ENCODE peak calls at places on chromosomes 1 and 21, in four cellular contexts. P, I, T and O are unnamed samples.

GRCh38 chr1:36696261-36696940 is 213.7 kb upstream of the CSF3R start:
- DNase-seq in P (no peak), T (no peak), I (no peak), O (no peak)

GRCh38 chr1:85569122-85569521 is 11.4 kb upstream of the CCN1 start:
- DNase-seq in P (no peak), T (no peak), I (no peak), O (no peak)

GRCh38 chr1:34711469-34711868 is 43.4 kb upstream of the GJB5 start:
- DNase-seq in I (no peak), T (no peak), P (no peak), O (no peak)

GRCh38 chr21:31329431-31330143 is 14.5 kb downstream of the TIAM1 start:
- DNase-seq in T (no peak), P (no peak), I (no peak), O (no peak)

GRCh38 chr21:41640756-41641509 is 125.9 kb downstream of the RIPK4 start:
- DNase-seq in T (no peak), P (no peak), I (no peak), O (no peak)

GRCh38 chr1:165467706-165468105 is 22.8 kb upstream of the RXRG start:
- DNase-seq in T (no peak), P (no peak), I (no peak), O (no peak)

GRCh38 chr1:83573776-83574175 is 425.2 kb downstream of the TTLL7 start:
- DNase-seq in I (no peak), P (no peak), T (no peak), O (no peak)

GRCh38 chr1:60978421-60979357 is 103.7 kb upstream of the NFIA start:
- DNase-seq in I (peak; percentile 20), P (no peak), T (peak; percentile 15), O (peak; percentile 26)

GRCh38 chr1:31401241-31401640 is 11.8 kb upstream of the SERINC2 start:
- DNase-seq in T (no peak), P (no peak), I (no peak), O (no peak)

GRCh38 chr1:204716687-204717086 is 31.1 kb upstream of the LRRN2 start:
- DNase-seq in I (no peak), T (no peak), P (no peak), O (peak; percentile 20)

GRCh38 chr1:156641761-156642264 is at the start of gene BCAN:
- DNase-seq in P (no peak), T (no peak), I (no peak), O (no peak)

GRCh38 chr1:81554108-81554507 is 246.6 kb upstream of the ADGRL2 start:
- DNase-seq in P (no peak), I (no peak), T (no peak), O (no peak)

GRCh38 chr1:231626951-231627614 is 493 bp downstream of the DISC1 start:
- DNase-seq in P (no peak), I (no peak), T (no peak), O (peak; percentile 62)

GRCh38 chr1:110687244-110687643 is 12.5 kb upstream of the KCNA3 start:
- DNase-seq in P (no peak), T (no peak), I (no peak), O (no peak)

GRCh38 chr1:62597281-62597680 is at the start of gene ANGPTL3:
- DNase-seq in T (no peak), I (no peak), P (no peak), O (no peak)

GRCh38 chr1:230377324-230377723 is 48.8 kb downstream of the PGBD5 start:
- DNase-seq in I (no peak), P (no peak), T (no peak), O (no peak)

GRCh38 chr1:101283443-101283842 is 46.6 kb downstream of the S1PR1 start:
- DNase-seq in T (no peak), I (no peak), P (no peak), O (no peak)

GRCh38 chr1:219329606-219330005 is 155.9 kb downstream of the LYPLAL1 start:
- DNase-seq in P (no peak), I (no peak), T (no peak), O (no peak)

GRCh38 chr21:18334066-18334465 is 69.5 kb downstream of the TMPRSS15 start:
- DNase-seq in I (no peak), P (no peak), T (no peak), O (no peak)

GRCh38 chr21:42220138-42220701 is 1.3 kb downstream of the ABCG1 start:
- DNase-seq in P (no peak), I (peak; percentile 75), T (no peak), O (peak; percentile 39)

GRCh38 chr1:231170875-231171274 is 9.0 kb downstream of the TRIM67 start:
- DNase-seq in T (no peak), I (no peak), P (no peak), O (peak; percentile 18)

GRCh38 chr1:219323426-219323825 is 149.7 kb downstream of the LYPLAL1 start:
- DNase-seq in P (no peak), T (no peak), I (no peak), O (no peak)

GRCh38 chr1:200488375-200489165 is 78.7 kb upstream of the ZNF281 start:
- DNase-seq in I (peak; percentile 69), T (peak; percentile 37), P (no peak), O (peak; percentile 68)

GRCh38 chr21:42524341-42525227 is 10.9 kb downstream of the SLC37A1 start:
- DNase-seq in I (no peak), T (peak; percentile 86), P (no peak), O (peak; percentile 9)

GRCh38 chr1:117793396-117793795 is 136.0 kb downstream of the GDAP2 start:
- DNase-seq in P (no peak), T (no peak), I (no peak), O (no peak)

GRCh38 chr1:117795792-117796191 is 133.6 kb downstream of the GDAP2 start:
- DNase-seq in P (no peak), I (no peak), T (no peak), O (no peak)

GRCh38 chr1:117795190-117795589 is 134.2 kb downstream of the GDAP2 start:
- DNase-seq in P (no peak), T (no peak), I (no peak), O (no peak)

GRCh38 chr1:117796226-117796625 is 133.2 kb downstream of the GDAP2 start:
- DNase-seq in P (no peak), T (no peak), I (no peak), O (no peak)

GRCh38 chr1:117794073-117794472 is 135.3 kb downstream of the GDAP2 start:
- DNase-seq in I (no peak), T (no peak), P (no peak), O (no peak)
- TF ChIP-seq ZNF274 in I (no peak), T (no peak), P (no peak), O (no peak)

GRCh38 chr1:14907416-14907815 is 246.1 kb upstream of the TMEM51 start:
- DNase-seq in I (no peak), T (no peak), P (no peak), O (no peak)
- TF ChIP-seq ZNF274 in I (no peak), T (no peak), P (no peak), O (no peak)

DNA sequence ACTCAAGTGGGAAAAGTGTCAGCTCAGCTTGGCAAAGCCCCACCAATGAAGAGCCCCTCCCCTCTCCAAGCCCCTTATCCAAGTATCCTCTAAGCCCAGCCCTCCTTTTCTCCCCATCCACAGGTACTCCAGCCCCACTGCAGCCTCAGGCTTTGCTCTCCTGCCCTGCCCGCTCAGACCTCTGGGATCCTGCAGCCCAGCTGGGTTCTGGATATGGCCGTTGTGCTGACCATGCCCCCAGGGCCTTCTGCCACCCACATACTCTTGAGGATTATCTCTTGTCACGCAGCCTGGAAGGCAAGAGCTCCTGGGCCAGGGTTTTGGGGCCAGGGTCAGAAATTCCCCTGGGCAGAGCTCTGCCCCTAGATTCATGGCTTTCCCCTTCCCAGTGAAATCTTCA is 4.7 kb downstream of the SHISA4 start:
- DNase-seq in I (no peak), T (no peak), P (no peak), O (no peak)
- TF ChIP-seq ZNF274 in I (no peak), T (no peak), P (no peak), O (no peak)

DNA sequence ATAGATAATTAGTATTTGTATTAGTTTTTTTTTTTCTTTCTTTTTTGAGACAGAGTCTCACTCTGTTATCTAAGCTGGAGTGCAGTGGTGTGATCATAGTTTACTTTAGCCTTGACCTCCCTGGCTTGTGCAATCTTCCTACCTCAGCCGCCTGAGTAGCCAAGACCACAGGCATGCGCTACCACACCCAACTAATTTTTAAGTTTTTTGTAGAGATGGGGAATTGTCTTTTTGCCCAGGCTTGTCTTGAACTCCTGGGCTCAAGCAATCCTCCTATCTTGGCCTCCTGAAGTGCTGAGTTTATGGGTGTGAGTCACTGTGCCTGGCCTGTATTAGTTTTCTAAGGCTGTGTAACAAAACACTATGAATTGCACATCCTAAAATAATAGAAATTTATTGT is 58.3 kb downstream of the MSH4 start:
- DNase-seq in T (no peak), I (no peak), P (no peak), O (peak; percentile 75)
- TF ChIP-seq ZNF274 in T (no peak), I (no peak), P (no peak), O (no peak)

DNA sequence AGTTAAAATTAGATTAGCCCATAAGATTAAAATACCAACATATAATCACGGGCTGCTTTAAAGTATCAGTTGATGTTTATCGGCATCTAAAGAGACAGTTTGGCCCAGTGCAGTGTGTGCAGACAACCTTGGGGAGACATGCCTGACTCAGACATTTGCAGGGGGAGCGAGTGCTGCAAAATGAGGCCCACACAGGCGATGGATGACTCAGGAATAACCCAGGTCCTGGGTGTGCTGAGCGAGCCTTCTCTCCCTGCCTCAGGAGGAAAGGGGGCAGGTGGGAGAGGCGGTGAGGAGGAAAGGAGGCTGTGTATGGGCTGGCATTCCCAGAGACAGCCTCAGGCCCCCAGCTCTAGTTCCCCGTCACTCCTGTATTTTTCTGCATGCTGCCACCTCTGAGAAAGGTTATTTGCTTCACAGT is 9.0 kb downstream of the SLC9A1 start:
- DNase-seq in T (no peak), I (no peak), P (no peak), O (no peak)
- TF ChIP-seq ZNF274 in T (no peak), I (no peak), P (no peak), O (no peak)